ENCODE peak calls at places on chromosomes 7 and 10, in eight cellular contexts. D is tibial artery, N is psoas muscle, B is fibroblast of lung, J is sigmoid colon, C is IMR-90, U is HepG2, Q is lower lobe of right lung. K is an unnamed sample.

GRCh38 chr7:145036592-145037386 is 200.9 kb upstream of the TPK1 start:
- DNase-seq in B (peak; percentile 67), D (no peak), J (no peak), U (peak; percentile 28), C (peak; percentile 2), N (no peak), Q (no peak), K (peak; percentile 36)

GRCh38 chr10:89296227-89296648 is 5.6 kb upstream of the IFIT2 start:
- DNase-seq in J (no peak), N (peak; percentile 74), B (peak; percentile 90), U (no peak), Q (peak; percentile 44), C (peak; percentile 79), D (peak; percentile 76), K (no peak)

GRCh38 chr7:30027915-30028748 is at the start of gene PLEKHA8:
- DNase-seq in U (peak; percentile 77), J (peak; percentile 93), D (peak; percentile 93), Q (peak; percentile 90), N (peak; percentile 92), B (peak; percentile 82), C (peak; percentile 79), K (peak; percentile 73)

GRCh38 chr7:32191296-32191695 is 121.1 kb upstream of the PDE1C start:
- DNase-seq in D (no peak), N (no peak), B (no peak), J (no peak), Q (no peak), C (peak; percentile 55), U (no peak), K (no peak)

GRCh38 chr7:84412161-84412969 is 217.8 kb upstream of the SEMA3A start:
- DNase-seq in C (peak; percentile 99), J (no peak), N (no peak), U (peak; percentile 3), D (no peak), Q (no peak), B (peak; percentile 99), K (peak; percentile 68)

GRCh38 chr10:132518572-132519381 is 18.8 kb upstream of the INPP5A start:
- DNase-seq in U (peak; percentile 79), Q (peak; percentile 85), N (peak; percentile 79), D (peak; percentile 62), B (no peak), J (no peak), C (no peak), K (no peak)

GRCh38 chr7:101768280-101768679 is 49.1 kb upstream of the CUX1 start:
- DNase-seq in J (no peak), Q (no peak), D (no peak), B (no peak), U (no peak), C (no peak), N (no peak), K (no peak)

GRCh38 chr10:51879238-51879637 is 179.8 kb upstream of the CSTF2T start:
- DNase-seq in B (peak; percentile 99), C (peak; percentile 100), Q (no peak), D (peak; percentile 70), N (no peak), J (peak; percentile 67), U (no peak), K (peak; percentile 99)

GRCh38 chr7:137001041-137001440 is 132.6 kb downstream of the CHRM2 start:
- DNase-seq in Q (no peak), N (no peak), J (no peak), U (no peak), B (peak; percentile 57), C (peak; percentile 55), D (no peak), K (peak; percentile 49)

GRCh38 chr7:115274-115911 is 77.0 kb upstream of the FAM20C start:
- DNase-seq in N (no peak), D (no peak), C (peak; percentile 10), Q (no peak), U (no peak), J (peak; percentile 66), B (peak; percentile 87), K (no peak)

GRCh38 chr10:26946103-26946907 is 85.5 kb upstream of the ABI1 start:
- DNase-seq in Q (no peak), C (no peak), D (no peak), J (no peak), U (no peak), B (no peak), N (no peak), K (no peak)

GRCh38 chr10:95573497-95573896 is 12.3 kb upstream of the SORBS1 start:
- DNase-seq in J (no peak), D (no peak), U (no peak), B (no peak), Q (no peak), C (no peak), N (no peak), K (no peak)

GRCh38 chr7:157153260-157153659 is 14.5 kb downstream of the UBE3C start:
- DNase-seq in J (no peak), C (no peak), U (no peak), B (no peak), D (no peak), Q (no peak), N (no peak), K (no peak)

GRCh38 chr7:157152391-157152937 is 13.7 kb downstream of the UBE3C start:
- DNase-seq in C (no peak), U (no peak), J (no peak), D (no peak), B (no peak), N (no peak), Q (no peak), K (no peak)

GRCh38 chr7:157160433-157160832 is 21.7 kb downstream of the UBE3C start:
- DNase-seq in Q (no peak), C (no peak), J (no peak), D (no peak), N (no peak), B (no peak), U (no peak), K (no peak)

GRCh38 chr7:157155959-157156358 is 17.2 kb downstream of the UBE3C start:
- DNase-seq in N (no peak), C (no peak), Q (no peak), B (no peak), D (no peak), J (no peak), U (no peak), K (no peak)

DNA sequence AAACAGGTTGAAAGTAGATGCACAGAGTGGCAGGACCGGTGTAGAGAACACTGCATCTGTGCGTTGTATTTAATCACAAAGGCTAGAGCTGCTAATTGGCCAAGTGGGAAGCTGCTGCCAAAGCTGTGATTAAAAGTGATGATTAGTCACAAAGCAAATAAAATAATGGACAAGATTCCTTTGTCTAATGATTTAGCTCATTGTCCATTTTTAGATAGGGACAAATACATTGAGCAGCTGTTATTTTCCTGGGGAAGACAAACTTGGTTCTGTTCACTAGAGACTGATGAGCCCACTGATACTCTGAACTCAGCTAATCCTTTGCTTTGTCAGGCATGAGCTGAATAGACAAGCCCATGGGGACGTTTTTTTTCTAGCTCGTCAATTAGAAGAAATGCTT is 19.7 kb downstream of the UBE3C start:
- DNase-seq in U (no peak), D (no peak), Q (no peak), N (no peak), B (no peak), C (no peak), J (no peak), K (no peak)
- H3K27ac ChIP-seq in U (no peak overlapping the region), D (no peak overlapping the region), Q (no peak overlapping the region), N (peak overlapping the region; percentile 75), B (no peak overlapping the region), C (no peak overlapping the region), J (no peak overlapping the region), K (no peak overlapping the region)

DNA sequence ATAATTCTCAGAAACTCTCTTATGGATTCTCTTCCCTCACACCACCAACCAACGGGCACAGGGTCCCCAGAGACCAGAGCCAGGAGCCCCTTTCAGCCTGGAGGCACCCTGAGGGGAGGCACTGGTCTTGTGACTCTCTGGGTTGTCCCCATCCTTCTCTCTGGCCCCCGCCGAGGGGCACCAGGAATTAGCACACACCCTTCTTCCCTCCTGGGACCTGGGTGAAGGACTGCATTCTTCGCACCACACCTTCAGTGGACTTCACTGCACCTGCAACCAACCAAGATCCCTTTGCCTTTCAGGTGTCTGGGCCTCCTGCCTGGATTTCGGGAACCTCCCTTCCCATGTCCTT is 22.1 kb downstream of the PLAC9 start:
- DNase-seq in J (no peak), B (no peak), C (no peak), Q (no peak), N (no peak), D (no peak), U (no peak), K (no peak)
- TF ChIP-seq CTCF in J (no peak), B (no peak), C (no peak), Q (no peak), N (no peak), D (no peak), U (no peak), K (no peak)

GRCh38 chr10:102416181-102417094 is 2.1 kb downstream of the PSD start:
- DNase-seq in N (no peak), Q (no peak), B (no peak), D (no peak), J (peak; percentile 56), C (no peak), U (no peak), K (no peak)
- H3K4me3 ChIP-seq in N (no peak overlapping the region), Q (no peak overlapping the region), B (no peak overlapping the region), D (no peak overlapping the region), J (no peak overlapping the region), C (no peak overlapping the region), U (no peak overlapping the region), K (no peak overlapping the region)

DNA sequence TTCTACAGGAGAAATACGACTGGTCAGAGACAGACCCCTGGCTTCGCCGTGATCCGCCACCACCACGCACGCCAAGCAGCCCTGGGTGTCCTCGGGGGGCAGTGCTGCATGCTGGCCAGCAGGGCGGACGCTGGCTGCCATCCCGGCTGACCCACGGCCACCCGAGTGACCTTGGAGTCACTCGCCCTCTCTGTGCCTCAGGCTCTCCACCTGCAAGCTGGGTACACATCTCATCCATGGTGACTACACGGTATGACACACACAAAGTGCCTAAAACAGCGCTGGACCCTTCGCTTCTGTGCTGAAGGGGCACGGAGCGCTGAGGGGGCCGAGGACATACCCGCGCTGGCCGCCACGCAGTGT is 62.0 kb upstream of the RNF32 start:
- DNase-seq in B (no peak), Q (no peak), J (no peak), U (no peak), N (no peak), D (no peak), C (no peak), K (no peak)
- H3K27ac ChIP-seq in B (no peak overlapping the region), Q (no peak overlapping the region), J (no peak overlapping the region), U (no peak overlapping the region), N (no peak overlapping the region), D (no peak overlapping the region), C (no peak overlapping the region), K (no peak overlapping the region)

GRCh38 chr7:16529697-16530096 is 3.1 kb downstream of the LRRC72 start:
- DNase-seq in N (no peak), B (no peak), Q (no peak), D (no peak), J (no peak), U (no peak), C (no peak), K (no peak)
- TF ChIP-seq CTCF in N (no peak), B (no peak), Q (no peak), D (no peak), J (no peak), U (no peak), C (no peak), K (no peak)